ENCODE peak calls at places on chromosome 10, in five cellular contexts. One of them, this sample, is unnamed. For H3K27me3, the result is how much of the 10 kb centered on the place peaks cover.

GRCh38 chr10:77253037-77253436 is 384.6 kb downstream of the KCNMA1 start:
- DNase-seq in fibroblast of lung: no peak
- DNase-seq in HCT116: no peak
- DNase-seq in MM.1S: no peak
- DNase-seq in cardiac muscle cell: no peak
- DNase-seq in this sample: no peak

GRCh38 chr10:128431506-128431905 is 305.3 kb upstream of the MKI67 start:
- DNase-seq in fibroblast of lung: no peak
- DNase-seq in HCT116: no peak
- DNase-seq in MM.1S: no peak
- DNase-seq in cardiac muscle cell: no peak
- DNase-seq in this sample: no peak

GRCh38 chr10:94299417-94299816 is 63.3 kb downstream of the NOC3L start:
- DNase-seq in fibroblast of lung: peak
- DNase-seq in HCT116: no peak
- DNase-seq in MM.1S: peak
- DNase-seq in cardiac muscle cell: no peak
- DNase-seq in this sample: peak

GRCh38 chr10:63697956-63698814 is 177.0 kb downstream of the REEP3 start:
- DNase-seq in fibroblast of lung: no peak
- DNase-seq in HCT116: no peak
- DNase-seq in MM.1S: no peak
- DNase-seq in cardiac muscle cell: no peak
- DNase-seq in this sample: no peak

GRCh38 chr10:119539359-119539651 is 3.2 kb downstream of the RGS10 start:
- DNase-seq in fibroblast of lung: no peak
- DNase-seq in HCT116: no peak
- DNase-seq in MM.1S: no peak
- DNase-seq in cardiac muscle cell: no peak
- DNase-seq in this sample: no peak

GRCh38 chr10:34815174-34816066 is at the start of gene PARD3:
- DNase-seq in fibroblast of lung: peak
- DNase-seq in HCT116: no peak
- DNase-seq in MM.1S: peak
- DNase-seq in cardiac muscle cell: peak
- DNase-seq in this sample: no peak

GRCh38 chr10:29804025-29804852 is 169.5 kb upstream of the SVIL start:
- DNase-seq in fibroblast of lung: peak
- DNase-seq in HCT116: peak
- DNase-seq in MM.1S: no peak
- DNase-seq in cardiac muscle cell: no peak
- DNase-seq in this sample: peak

GRCh38 chr10:30751678-30752331 is 122.3 kb upstream of the LYZL2 start:
- DNase-seq in fibroblast of lung: peak
- DNase-seq in HCT116: peak
- DNase-seq in MM.1S: peak
- DNase-seq in cardiac muscle cell: peak
- DNase-seq in this sample: no peak

GRCh38 chr10:70478191-70479160 is at the start of gene PALD1:
- DNase-seq in fibroblast of lung: peak
- DNase-seq in HCT116: peak
- DNase-seq in MM.1S: peak
- DNase-seq in cardiac muscle cell: peak
- DNase-seq in this sample: no peak

GRCh38 chr10:121527690-121528089 is 70.6 kb downstream of the FGFR2 start:
- DNase-seq in fibroblast of lung: peak
- DNase-seq in HCT116: no peak
- DNase-seq in MM.1S: no peak
- DNase-seq in cardiac muscle cell: peak
- DNase-seq in this sample: peak

GRCh38 chr10:33387720-33388119 is 53.3 kb upstream of the NRP1 start:
- DNase-seq in fibroblast of lung: no peak
- DNase-seq in HCT116: no peak
- DNase-seq in MM.1S: no peak
- DNase-seq in cardiac muscle cell: no peak
- DNase-seq in this sample: no peak

GRCh38 chr10:43138757-43139241 is 554 bp downstream of the CSGALNACT2 start:
- DNase-seq in fibroblast of lung: peak
- DNase-seq in HCT116: no peak
- DNase-seq in MM.1S: peak
- DNase-seq in cardiac muscle cell: peak
- DNase-seq in this sample: no peak

GRCh38 chr10:17428616-17429097 is 25.7 kb downstream of the ST8SIA6 start:
- DNase-seq in fibroblast of lung: no peak
- DNase-seq in HCT116: no peak
- DNase-seq in MM.1S: peak
- DNase-seq in cardiac muscle cell: no peak
- DNase-seq in this sample: no peak

GRCh38 chr10:24440817-24441790 is 232.2 kb downstream of the KIAA1217 start:
- DNase-seq in fibroblast of lung: peak
- DNase-seq in HCT116: no peak
- DNase-seq in MM.1S: no peak
- DNase-seq in cardiac muscle cell: no peak
- DNase-seq in this sample: no peak

GRCh38 chr10:103640436-103641181 is 147.1 kb downstream of the NEURL1 start:
- DNase-seq in fibroblast of lung: peak
- DNase-seq in HCT116: no peak
- DNase-seq in MM.1S: no peak
- DNase-seq in cardiac muscle cell: no peak
- DNase-seq in this sample: no peak

GRCh38 chr10:99431190-99431549 is 746 bp upstream of the GOT1 start:
- DNase-seq in fibroblast of lung: peak
- DNase-seq in HCT116: peak
- DNase-seq in MM.1S: no peak
- DNase-seq in cardiac muscle cell: peak
- DNase-seq in this sample: no peak

GRCh38 chr10:8055420-8056349 is 1.2 kb downstream of the GATA3 start:
- DNase-seq in fibroblast of lung: no peak
- DNase-seq in HCT116: no peak
- DNase-seq in MM.1S: no peak
- DNase-seq in cardiac muscle cell: no peak
- DNase-seq in this sample: no peak

GRCh38 chr10:102775973-102776669 is 32.4 kb downstream of the WBP1L start:
- DNase-seq in fibroblast of lung: peak
- DNase-seq in HCT116: no peak
- DNase-seq in MM.1S: peak
- DNase-seq in cardiac muscle cell: peak
- DNase-seq in this sample: no peak

GRCh38 chr10:97869091-97870042 is 19.7 kb downstream of the GOLGA7B start:
- DNase-seq in fibroblast of lung: peak
- DNase-seq in HCT116: peak
- DNase-seq in MM.1S: peak
- DNase-seq in cardiac muscle cell: peak
- DNase-seq in this sample: peak

GRCh38 chr10:128367807-128368206 is 241.6 kb upstream of the MKI67 start:
- DNase-seq in fibroblast of lung: no peak
- DNase-seq in HCT116: no peak
- DNase-seq in MM.1S: no peak
- DNase-seq in cardiac muscle cell: no peak
- DNase-seq in this sample: no peak

GRCh38 chr10:59906417-59907202 is at the start of gene CCDC6:
- DNase-seq in fibroblast of lung: peak
- DNase-seq in HCT116: peak
- DNase-seq in MM.1S: peak
- DNase-seq in cardiac muscle cell: peak
- DNase-seq in this sample: peak

DNA sequence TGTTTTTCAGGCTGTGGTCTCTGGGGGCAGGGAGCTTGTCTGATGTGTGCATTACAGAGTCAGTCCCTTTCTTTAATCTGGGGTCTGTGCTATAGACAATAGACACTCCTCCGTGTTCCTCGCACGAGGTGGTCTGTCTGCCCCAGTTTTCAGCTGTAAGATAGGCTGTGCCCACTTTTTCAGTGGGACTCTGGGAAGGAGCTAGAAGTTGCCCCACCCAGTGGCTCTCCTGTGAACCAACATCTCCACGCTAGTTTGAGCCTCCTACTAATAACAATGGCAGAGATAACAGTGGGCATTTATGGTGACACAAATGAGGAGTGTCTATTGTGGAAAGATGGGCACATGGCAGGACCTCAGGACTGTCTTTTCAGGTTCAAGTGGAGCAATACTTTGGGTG is 44.0 kb downstream of the ADRB1 start:
- DNase-seq in fibroblast of lung: no peak
- DNase-seq in HCT116: no peak
- DNase-seq in MM.1S: no peak
- DNase-seq in cardiac muscle cell: no peak
- DNase-seq in this sample: no peak
- TF ChIP-seq CTCF in fibroblast of lung: no peak
- TF ChIP-seq CTCF in HCT116: no peak
- TF ChIP-seq CTCF in MM.1S: no peak
- TF ChIP-seq CTCF in cardiac muscle cell: no peak
- TF ChIP-seq CTCF in this sample: no peak

GRCh38 chr10:83606275-83606674 is 533.0 kb upstream of the GHITM start:
- DNase-seq in fibroblast of lung: peak
- DNase-seq in HCT116: no peak
- DNase-seq in MM.1S: no peak
- DNase-seq in cardiac muscle cell: peak
- DNase-seq in this sample: no peak

GRCh38 chr10:83605783-83606182 is 533.5 kb upstream of the GHITM start:
- DNase-seq in fibroblast of lung: no peak
- DNase-seq in HCT116: no peak
- DNase-seq in MM.1S: no peak
- DNase-seq in cardiac muscle cell: no peak
- DNase-seq in this sample: no peak

GRCh38 chr10:83603708-83604107 is 535.6 kb upstream of the GHITM start:
- DNase-seq in fibroblast of lung: peak
- DNase-seq in HCT116: no peak
- DNase-seq in MM.1S: peak
- DNase-seq in cardiac muscle cell: no peak
- DNase-seq in this sample: peak

GRCh38 chr10:83612050-83612449 is 527.3 kb upstream of the GHITM start:
- DNase-seq in fibroblast of lung: peak
- DNase-seq in HCT116: no peak
- DNase-seq in MM.1S: no peak
- DNase-seq in cardiac muscle cell: no peak
- DNase-seq in this sample: no peak

DNA sequence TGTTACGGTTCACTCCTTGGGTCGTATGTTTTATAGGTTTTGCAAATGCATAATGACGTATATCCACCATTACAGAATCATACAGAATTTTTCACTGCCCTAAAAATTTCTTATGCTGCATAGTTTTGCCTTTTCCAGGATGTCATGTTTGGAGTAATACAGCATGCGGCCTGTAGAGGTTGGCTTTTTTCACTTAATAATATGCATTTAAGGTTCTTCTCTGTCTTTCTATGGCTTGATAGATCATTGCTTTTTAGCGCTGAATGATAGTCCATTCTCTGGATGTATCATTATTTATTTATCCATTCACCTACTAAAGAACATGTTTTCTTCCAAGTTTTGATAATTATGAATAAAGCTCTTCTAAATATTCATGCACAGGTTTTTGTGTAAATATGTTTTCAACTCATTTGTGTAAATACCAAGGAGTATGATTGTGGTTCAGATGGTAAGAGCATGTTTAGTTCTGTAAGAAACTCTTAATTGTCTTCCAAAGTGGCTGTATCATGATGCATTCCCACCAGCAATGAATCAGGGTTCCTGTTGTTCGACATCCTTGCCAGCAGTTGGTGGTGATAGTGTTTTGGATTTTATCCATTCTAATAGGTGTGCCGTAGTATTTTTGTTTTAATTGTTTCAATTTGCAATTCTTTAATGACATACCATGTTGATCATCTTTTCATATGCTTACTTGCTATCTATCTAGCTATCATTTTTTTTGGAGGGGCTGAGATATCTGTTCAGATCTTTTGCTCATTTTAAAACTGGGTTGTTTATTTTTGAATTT is 531.2 kb upstream of the GHITM start:
- DNase-seq in fibroblast of lung: peak
- DNase-seq in HCT116: no peak
- DNase-seq in MM.1S: no peak
- DNase-seq in cardiac muscle cell: no peak
- DNase-seq in this sample: no peak
- H3K27me3 ChIP-seq in fibroblast of lung: under half
- H3K27me3 ChIP-seq in HCT116: under half
- H3K27me3 ChIP-seq in MM.1S: under half
- H3K27me3 ChIP-seq in cardiac muscle cell: under half
- H3K27me3 ChIP-seq in this sample: under half

GRCh38 chr10:6701289-6701688 is 121.2 kb upstream of the PRKCQ start:
- DNase-seq in fibroblast of lung: no peak
- DNase-seq in HCT116: no peak
- DNase-seq in MM.1S: no peak
- DNase-seq in cardiac muscle cell: no peak
- DNase-seq in this sample: no peak
- TF ChIP-seq CTCF in fibroblast of lung: no peak
- TF ChIP-seq CTCF in HCT116: peak
- TF ChIP-seq CTCF in MM.1S: peak
- TF ChIP-seq CTCF in cardiac muscle cell: no peak
- TF ChIP-seq CTCF in this sample: peak

DNA sequence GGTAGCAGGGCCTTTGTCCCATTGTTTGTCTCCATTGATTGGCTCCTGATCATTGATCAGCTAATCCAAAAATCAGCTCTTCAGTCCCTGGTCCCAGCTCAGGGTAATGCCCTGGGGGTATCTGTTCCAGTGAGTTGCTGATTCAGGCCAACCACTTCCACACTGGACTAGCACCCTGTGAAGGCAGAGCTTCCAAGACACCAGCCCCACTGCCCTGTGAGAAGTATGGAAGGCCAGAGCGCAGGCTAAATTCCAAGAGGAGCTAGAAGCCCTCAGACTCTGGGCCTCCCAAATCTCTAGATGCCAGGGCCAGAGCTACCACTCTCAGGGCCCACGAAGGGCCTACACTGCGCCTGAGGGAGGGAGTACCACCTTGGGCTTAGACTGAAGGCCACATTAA is 10.4 kb downstream of the TMEM72 start:
- DNase-seq in fibroblast of lung: no peak
- DNase-seq in HCT116: no peak
- DNase-seq in MM.1S: no peak
- DNase-seq in cardiac muscle cell: no peak
- DNase-seq in this sample: no peak
- H3K27me3 ChIP-seq in fibroblast of lung: under half
- H3K27me3 ChIP-seq in HCT116: under half
- H3K27me3 ChIP-seq in MM.1S: under half
- H3K27me3 ChIP-seq in cardiac muscle cell: under half
- H3K27me3 ChIP-seq in this sample: under half

GRCh38 chr10:72297968-72298773 is 24.4 kb downstream of the DDIT4 start:
- DNase-seq in fibroblast of lung: peak
- DNase-seq in HCT116: peak
- DNase-seq in MM.1S: peak
- DNase-seq in cardiac muscle cell: peak
- DNase-seq in this sample: peak
- TF ChIP-seq CTCF in fibroblast of lung: no peak
- TF ChIP-seq CTCF in HCT116: no peak
- TF ChIP-seq CTCF in MM.1S: no peak
- TF ChIP-seq CTCF in cardiac muscle cell: no peak
- TF ChIP-seq CTCF in this sample: no peak

This sample was measured in kidney epithelial cell.